ENCODE peak calls at places on chromosomes 11 and 22, in eight cellular contexts. C, B, W, Y, G, U, V and M are unnamed samples. For H3K36me3, the result is how much of the 10 kb centered on the place peaks cover.

GRCh38 chr11:61297341-61297740 is 2.2 kb upstream of the VWCE start:
- DNase-seq in C (peak), B (no peak), W (no peak), Y (no peak), G (peak), U (no peak), V (no peak), M (no peak)

GRCh38 chr22:39090426-39091064 is 6.5 kb upstream of the APOBEC3H start:
- DNase-seq in C (no peak), B (no peak), W (no peak), Y (peak), G (no peak), U (no peak), V (peak), M (no peak)

GRCh38 chr11:127017482-127017881 is 16.9 kb upstream of the KIRREL3 start:
- DNase-seq in C (peak), B (no peak), W (no peak), Y (peak), G (peak), U (peak), V (no peak), M (peak)

GRCh38 chr11:69123593-69124545 is 31.9 kb upstream of the SMIM38 start:
- DNase-seq in C (no peak), B (no peak), W (no peak), Y (no peak), G (no peak), U (no peak), V (no peak), M (no peak)

GRCh38 chr11:19631657-19632325 is 80.8 kb upstream of the NAV2 start:
- DNase-seq in C (no peak), B (no peak), W (no peak), Y (peak), G (no peak), U (peak), V (no peak), M (no peak)

GRCh38 chr11:34332524-34332923 is 25.3 kb downstream of the ABTB2 start:
- DNase-seq in C (no peak), B (no peak), W (no peak), Y (no peak), G (no peak), U (no peak), V (no peak), M (no peak)

GRCh38 chr11:102367364-102367763 is 20.4 kb downstream of the BIRC2 start:
- DNase-seq in C (no peak), B (no peak), W (no peak), Y (no peak), G (peak), U (peak), V (no peak), M (no peak)

GRCh38 chr11:46949297-46949696 is 12.7 kb downstream of the CSTPP1 start:
- DNase-seq in C (no peak), B (no peak), W (no peak), Y (no peak), G (no peak), U (no peak), V (no peak), M (no peak)

GRCh38 chr11:95279921-95280861 is 49.2 kb upstream of the SESN3 start:
- DNase-seq in C (peak), B (no peak), W (no peak), Y (peak), G (peak), U (peak), V (no peak), M (no peak)

GRCh38 chr11:8258771-8259170 is 4.9 kb downstream of the LMO1 start:
- DNase-seq in C (peak), B (no peak), W (peak), Y (peak), G (peak), U (peak), V (peak), M (peak)

GRCh38 chr11:46906596-46906995 is 11.8 kb downstream of the LRP4 start:
- DNase-seq in C (peak), B (peak), W (no peak), Y (no peak), G (peak), U (no peak), V (peak), M (no peak)

GRCh38 chr11:123719452-123719851 is 22.0 kb downstream of the ZNF202 start:
- DNase-seq in C (peak), B (no peak), W (no peak), Y (peak), G (peak), U (no peak), V (no peak), M (no peak)

GRCh38 chr11:3199537-3200295 is 18.9 kb downstream of the MRGPRG start:
- DNase-seq in C (no peak), B (no peak), W (no peak), Y (no peak), G (no peak), U (no peak), V (no peak), M (no peak)

GRCh38 chr11:129573161-129573560 is 197.5 kb downstream of the BARX2 start:
- DNase-seq in C (no peak), B (no peak), W (no peak), Y (no peak), G (no peak), U (no peak), V (no peak), M (no peak)

GRCh38 chr11:12705874-12706273 is 31.7 kb downstream of the TEAD1 start:
- DNase-seq in C (no peak), B (no peak), W (no peak), Y (peak), G (no peak), U (peak), V (no peak), M (no peak)

GRCh38 chr22:45582236-45582954 is 79.7 kb downstream of the FBLN1 start:
- DNase-seq in C (no peak), B (no peak), W (no peak), Y (no peak), G (no peak), U (no peak), V (no peak), M (no peak)

GRCh38 chr22:41915035-41915782 is at the start of gene SHISA8:
- DNase-seq in C (peak), B (peak), W (no peak), Y (peak), G (peak), U (peak), V (peak), M (no peak)

GRCh38 chr22:23101524-23101923 is 31.2 kb downstream of the GNAZ start:
- DNase-seq in C (no peak), B (no peak), W (no peak), Y (no peak), G (no peak), U (no peak), V (no peak), M (no peak)

GRCh38 chr11:123246749-123247497 is 51.9 kb upstream of the CLMP start:
- DNase-seq in C (peak), B (peak), W (peak), Y (peak), G (peak), U (peak), V (peak), M (peak)

GRCh38 chr22:49394116-49394785 is 433.4 kb downstream of the BRD1 start:
- DNase-seq in C (no peak), B (peak), W (no peak), Y (no peak), G (no peak), U (no peak), V (no peak), M (no peak)

GRCh38 chr11:105361651-105362050 is 222.1 kb upstream of the CARD18 start:
- DNase-seq in C (no peak), B (no peak), W (no peak), Y (peak), G (no peak), U (no peak), V (no peak), M (no peak)

GRCh38 chr22:49925525-49926128 is 7.2 kb downstream of the CRELD2 start:
- DNase-seq in C (no peak), B (no peak), W (no peak), Y (no peak), G (no peak), U (no peak), V (no peak), M (no peak)

GRCh38 chr11:15594607-15595006 is 479.9 kb downstream of the INSC start:
- DNase-seq in C (no peak), B (no peak), W (no peak), Y (no peak), G (no peak), U (no peak), V (no peak), M (no peak)

GRCh38 chr11:33690290-33691050 is 10.2 kb downstream of the C11orf91 start:
- DNase-seq in C (peak), B (peak), W (no peak), Y (peak), G (peak), U (peak), V (peak), M (peak)

GRCh38 chr11:134071766-134072403 is 3.0 kb downstream of the JAM3 start:
- DNase-seq in C (no peak), B (no peak), W (no peak), Y (no peak), G (peak), U (no peak), V (no peak), M (no peak)

GRCh38 chr11:94544832-94545640 is 1.3 kb downstream of the FUT4 start:
- DNase-seq in C (no peak), B (peak), W (peak), Y (no peak), G (no peak), U (peak), V (peak), M (no peak)

GRCh38 chr11:76802621-76803020 is 19.5 kb downstream of the TSKU start:
- DNase-seq in C (no peak), B (no peak), W (peak), Y (no peak), G (no peak), U (no peak), V (no peak), M (no peak)

GRCh38 chr11:15199693-15200092 is 85.0 kb downstream of the INSC start:
- DNase-seq in C (peak), B (no peak), W (peak), Y (peak), G (peak), U (no peak), V (peak), M (no peak)

GRCh38 chr11:43580735-43581369 is 99.7 kb upstream of the HSD17B12 start:
- DNase-seq in C (no peak), B (peak), W (no peak), Y (no peak), G (no peak), U (no peak), V (no peak), M (no peak)

GRCh38 chr11:1019321-1019910 is 17.1 kb downstream of the MUC6 start:
- DNase-seq in C (no peak), B (no peak), W (no peak), Y (no peak), G (no peak), U (no peak), V (no peak), M (no peak)

GRCh38 chr22:31036671-31037550 is 44.2 kb upstream of the SMTN start:
- DNase-seq in C (no peak), B (no peak), W (no peak), Y (peak), G (peak), U (peak), V (no peak), M (no peak)

GRCh38 chr11:6389921-6390717 is at the start of gene SMPD1:
- DNase-seq in C (peak), B (peak), W (peak), Y (peak), G (peak), U (peak), V (peak), M (peak)

GRCh38 chr11:10657308-10658271 is 36.0 kb downstream of the IRAG1 start:
- DNase-seq in C (peak), B (peak), W (no peak), Y (peak), G (peak), U (peak), V (no peak), M (peak)

GRCh38 chr11:133999355-133999754 is 42.6 kb upstream of the IGSF9B start:
- DNase-seq in C (no peak), B (no peak), W (no peak), Y (no peak), G (no peak), U (no peak), V (no peak), M (no peak)

GRCh38 chr11:114080769-114081168 is 21.3 kb downstream of the ZBTB16 start:
- DNase-seq in C (no peak), B (no peak), W (no peak), Y (no peak), G (no peak), U (no peak), V (no peak), M (no peak)

GRCh38 chr22:44710474-44711235 is 8.7 kb downstream of the PRR5 start:
- DNase-seq in C (no peak), B (no peak), W (no peak), Y (no peak), G (no peak), U (no peak), V (peak), M (no peak)

GRCh38 chr11:94885133-94885532 is 88.2 kb downstream of the CWC15 start:
- DNase-seq in C (peak), B (no peak), W (no peak), Y (peak), G (peak), U (no peak), V (no peak), M (peak)

GRCh38 chr22:37219534-37219933 is 7.3 kb upstream of the SSTR3 start:
- DNase-seq in C (no peak), B (no peak), W (no peak), Y (no peak), G (no peak), U (no peak), V (no peak), M (no peak)

GRCh38 chr22:37223965-37224551 is 11.8 kb upstream of the SSTR3 start:
- DNase-seq in C (no peak), B (no peak), W (no peak), Y (no peak), G (no peak), U (no peak), V (no peak), M (no peak)

GRCh38 chr22:37222440-37222971 is 10.2 kb upstream of the SSTR3 start:
- DNase-seq in C (no peak), B (no peak), W (no peak), Y (no peak), G (no peak), U (no peak), V (no peak), M (no peak)

GRCh38 chr22:37220543-37220968 is 8.3 kb upstream of the SSTR3 start:
- DNase-seq in C (no peak), B (no peak), W (no peak), Y (no peak), G (peak), U (peak), V (no peak), M (no peak)

GRCh38 chr22:37221424-37222336 is 9.4 kb upstream of the SSTR3 start:
- DNase-seq in C (no peak), B (no peak), W (no peak), Y (no peak), G (no peak), U (no peak), V (no peak), M (no peak)
- TF ChIP-seq CTCF in C (no peak), B (no peak), W (no peak), Y (no peak), G (no peak), U (no peak), V (no peak), M (no peak)

GRCh38 chr11:32176223-32176811 is 85.4 kb downstream of the RCN1 start:
- DNase-seq in C (peak), B (peak), W (peak), Y (peak), G (peak), U (peak), V (peak), M (peak)
- H3K4me3 ChIP-seq in C (no peak), B (no peak), W (no peak), Y (no peak), G (no peak), U (no peak), V (no peak), M (no peak)

GRCh38 chr11:70466154-70466553 is 67.8 kb downstream of the CTTN start:
- DNase-seq in C (no peak), B (no peak), W (no peak), Y (no peak), G (peak), U (peak), V (no peak), M (no peak)

GRCh38 chr11:70467196-70468085 is 69.1 kb downstream of the CTTN start:
- DNase-seq in C (no peak), B (peak), W (no peak), Y (peak), G (no peak), U (peak), V (peak), M (no peak)

GRCh38 chr11:70464509-70465361 is 66.4 kb downstream of the CTTN start:
- DNase-seq in C (no peak), B (no peak), W (no peak), Y (no peak), G (no peak), U (no peak), V (no peak), M (no peak)

GRCh38 chr11:70468256-70469230 is 70.2 kb downstream of the CTTN start:
- DNase-seq in C (no peak), B (no peak), W (no peak), Y (no peak), G (no peak), U (peak), V (no peak), M (no peak)

GRCh38 chr11:70466596-70466995 is 68.3 kb downstream of the CTTN start:
- DNase-seq in C (no peak), B (no peak), W (no peak), Y (no peak), G (no peak), U (no peak), V (no peak), M (no peak)
- H3K36me3 ChIP-seq in C (under half), B (under half), W (under half), Y (under half), G (under half), U (under half), V (under half), M (under half)

GRCh38 chr11:110529043-110529442 is 99.3 kb downstream of the FDX1 start:
- DNase-seq in C (no peak), B (peak), W (no peak), Y (no peak), G (no peak), U (peak), V (no peak), M (no peak)
- TF ChIP-seq CTCF in C (no peak), B (no peak), W (peak), Y (peak), G (peak), U (peak), V (no peak), M (peak)

GRCh38 chr22:19719488-19720021 is 3.8 kb upstream of the GP1BB start:
- DNase-seq in C (no peak), B (no peak), W (no peak), Y (no peak), G (no peak), U (no peak), V (no peak), M (no peak)
- H3K4me3 ChIP-seq in C (no peak), B (no peak), W (no peak), Y (no peak), G (no peak), U (peak), V (peak), M (no peak)